ENCODE peak calls at places on chromosomes 1 and 21, in seven cellular contexts. P is CD4-positive, alpha-beta memory T cell; I is HEK293T; K is lower leg skin; V is stimulated activated CD4-positive, alpha-beta T cell treated with anti-CD3 and anti-CD28 coated beads, Interleukin-12 subunit alpha, Interleukin-12 subunit beta, amount 100 ng/mL, for 4 hours; Q is GM04504; O is endothelial cell. W is an unnamed sample.
A peak's percentile ranks its signal among the peaks of the same experiment; 100 is the strongest.

GRCh38 chr21:17044696-17045095 is 468.1 kb upstream of the CXADR start:
- DNase-seq in O (no peak), P (no peak), I (no peak), K (no peak), Q (no peak), V (no peak), W (no peak)

GRCh38 chr1:118661769-118662320 is 326.3 kb downstream of the TBX15 start:
- DNase-seq in V (no peak), Q (no peak), K (no peak), P (no peak), I (no peak), O (no peak), W (no peak)

GRCh38 chr1:153443486-153443885 is 17.0 kb downstream of the S100A7 start:
- DNase-seq in O (no peak), P (no peak), I (no peak), K (no peak), Q (no peak), V (no peak), W (no peak)

GRCh38 chr1:4768553-4768952 is 114.1 kb downstream of the AJAP1 start:
- DNase-seq in I (no peak), O (no peak), K (no peak), V (no peak), P (no peak), Q (no peak), W (no peak)

GRCh38 chr21:44065428-44065827 is 41.8 kb upstream of the PWP2 start:
- DNase-seq in V (peak; percentile 57), I (no peak), O (no peak), Q (no peak), K (peak; percentile 76), P (peak; percentile 81), W (no peak)

GRCh38 chr1:214332950-214333798 is 52.2 kb downstream of the SMYD2 start:
- DNase-seq in P (peak; percentile 20), V (peak; percentile 29), Q (peak; percentile 31), K (no peak), O (peak; percentile 58), I (peak; percentile 69), W (no peak)

GRCh38 chr1:56060901-56061300 is 518.5 kb downstream of the PLPP3 start:
- DNase-seq in K (no peak), O (no peak), V (no peak), Q (no peak), I (no peak), P (no peak), W (peak; percentile 36)

GRCh38 chr1:145706282-145706681 is 886 bp downstream of the PDZK1 start:
- DNase-seq in P (no peak), K (peak; percentile 25), V (no peak), Q (no peak), I (no peak), O (no peak), W (no peak)

GRCh38 chr1:110605901-110606783 is at the start of gene KCNA2:
- DNase-seq in O (peak; percentile 63), K (peak; percentile 86), Q (no peak), I (peak; percentile 66), V (no peak), P (peak; percentile 15), W (no peak)

GRCh38 chr1:26418865-26419349 is 8.3 kb downstream of the LIN28A start:
- DNase-seq in O (no peak), V (no peak), Q (no peak), K (no peak), I (no peak), P (no peak), W (no peak)

GRCh38 chr1:229376521-229376920 is 33.7 kb upstream of the CCSAP start:
- DNase-seq in I (no peak), Q (no peak), V (no peak), O (no peak), K (peak; percentile 49), P (no peak), W (no peak)

GRCh38 chr1:175367896-175368295 is 175.3 kb upstream of the KIAA0040 start:
- DNase-seq in V (no peak), I (no peak), K (no peak), O (no peak), Q (no peak), P (no peak), W (no peak)

GRCh38 chr1:234670936-234671628 is 61.1 kb upstream of the IRF2BP2 start:
- DNase-seq in K (no peak), Q (no peak), I (no peak), V (no peak), P (no peak), O (no peak), W (no peak)

GRCh38 chr21:41582866-41583265 is 74.9 kb upstream of the TMPRSS2 start:
- DNase-seq in Q (no peak), K (peak; percentile 54), I (no peak), V (no peak), P (no peak), O (no peak), W (no peak)

GRCh38 chr1:2214541-2215241 is 13.4 kb upstream of the SKI start:
- DNase-seq in O (no peak), P (no peak), I (no peak), Q (no peak), V (no peak), K (no peak), W (no peak)

GRCh38 chr21:40349591-40349990 is 482.4 kb downstream of the PCP4 start:
- DNase-seq in Q (no peak), P (no peak), O (no peak), V (no peak), K (no peak), I (no peak), W (no peak)

GRCh38 chr21:30408782-30409494 is 13.1 kb downstream of the KRTAP13-1 start:
- DNase-seq in V (no peak), K (no peak), Q (no peak), I (peak; percentile 69), O (peak; percentile 49), P (peak; percentile 2), W (no peak)

GRCh38 chr1:244962140-244962539 is 97.8 kb upstream of the HNRNPU start:
- DNase-seq in O (no peak), P (no peak), V (no peak), Q (no peak), I (no peak), K (no peak), W (no peak)

GRCh38 chr1:219564072-219564471 is 48.8 kb downstream of the ZC3H11B start:
- DNase-seq in I (no peak), P (no peak), Q (no peak), V (no peak), O (no peak), K (no peak), W (no peak)

GRCh38 chr21:37710555-37711293 is 205.5 kb downstream of the KCNJ6 start:
- DNase-seq in P (no peak), O (no peak), V (no peak), I (no peak), K (no peak), Q (no peak), W (no peak)

GRCh38 chr1:10082785-10083479 is 50.2 kb downstream of the UBE4B start:
- DNase-seq in P (no peak), K (no peak), O (no peak), I (no peak), Q (peak; percentile 45), V (no peak), W (peak; percentile 14)

GRCh38 chr21:31874817-31875216 is 2.0 kb downstream of the HUNK start:
- DNase-seq in K (peak; percentile 86), V (no peak), Q (no peak), O (peak; percentile 25), P (no peak), I (no peak), W (no peak)

GRCh38 chr1:23168079-23168461 is 586 bp downstream of the LUZP1 start:
- DNase-seq in I (peak; percentile 31), O (peak; percentile 47), P (no peak), Q (no peak), V (peak; percentile 20), K (no peak), W (no peak)

GRCh38 chr1:63968663-63969460 is 195.0 kb downstream of the ROR1 start:
- DNase-seq in K (no peak), P (no peak), V (no peak), Q (peak; percentile 32), O (no peak), I (no peak), W (no peak)

GRCh38 chr1:6795661-6796060 is 10.4 kb downstream of the CAMTA1 start:
- DNase-seq in P (no peak), I (no peak), Q (no peak), K (no peak), V (no peak), O (no peak), W (no peak)

GRCh38 chr1:66370462-66370907 is 163.5 kb upstream of the SGIP1 start:
- DNase-seq in O (no peak), P (no peak), I (no peak), Q (no peak), K (no peak), V (no peak), W (no peak)

GRCh38 chr1:245475116-245475515 is 320.3 kb downstream of the KIF26B start:
- DNase-seq in V (no peak), P (no peak), I (no peak), K (no peak), O (no peak), Q (peak; percentile 24), W (no peak)